ENCODE peak calls at places on chromosomes 1 and 21, in four cellular contexts. R is ovary, B is upper lobe of left lung, Q is HCT116. E is an unnamed sample. For H3K27me3, the result is how much of the 10 kb centered on the place peaks cover.

GRCh38 chr1:37958690-37959089 is 11.8 kb upstream of the INPP5B start:
- DNase-seq in B (no peak), R (no peak), Q (no peak), E (no peak)

GRCh38 chr1:67674260-67675011 is 10.6 kb upstream of the GADD45A start:
- DNase-seq in Q (no peak), B (no peak), R (peak), E (no peak)

GRCh38 chr1:226602186-226603029 is 53.8 kb downstream of the STUM start:
- DNase-seq in R (peak), B (peak), Q (no peak), E (no peak)

GRCh38 chr1:40848530-40849189 is 13.5 kb downstream of the CITED4 start:
- DNase-seq in B (no peak), Q (peak), R (peak), E (no peak)

GRCh38 chr1:161013591-161014513 is 7.1 kb downstream of the F11R start:
- DNase-seq in B (no peak), R (peak), Q (no peak), E (peak)

GRCh38 chr1:179953974-179954493 is 576 bp upstream of the CEP350 start:
- DNase-seq in R (peak), B (no peak), Q (no peak), E (no peak)

GRCh38 chr1:87572891-87573290 is 244.2 kb downstream of the LMO4 start:
- DNase-seq in R (no peak), Q (no peak), B (no peak), E (no peak)

GRCh38 chr1:113488576-113489177 is 98.4 kb downstream of the MAGI3 start:
- DNase-seq in B (peak), Q (no peak), R (no peak), E (no peak)

GRCh38 chr1:25774921-25775774 is 24.8 kb upstream of the SELENON start:
- DNase-seq in Q (no peak), R (no peak), B (no peak), E (no peak)

GRCh38 chr1:203153989-203154821 is 21.4 kb downstream of the MYBPH start:
- DNase-seq in B (no peak), Q (no peak), R (no peak), E (no peak)

GRCh38 chr21:26572668-26573381 is at the start of gene CYYR1:
- DNase-seq in R (no peak), B (peak), Q (no peak), E (no peak)

GRCh38 chr1:77434972-77435371 is 153.2 kb downstream of the AK5 start:
- DNase-seq in Q (no peak), R (no peak), B (no peak), E (no peak)

GRCh38 chr1:229582011-229582694 is 23.6 kb upstream of the ABCB10 start:
- DNase-seq in B (no peak), Q (no peak), R (peak), E (no peak)

GRCh38 chr1:87024936-87025537 is 110.6 kb downstream of the HS2ST1 start:
- DNase-seq in B (no peak), Q (peak), R (no peak), E (no peak)

DNA sequence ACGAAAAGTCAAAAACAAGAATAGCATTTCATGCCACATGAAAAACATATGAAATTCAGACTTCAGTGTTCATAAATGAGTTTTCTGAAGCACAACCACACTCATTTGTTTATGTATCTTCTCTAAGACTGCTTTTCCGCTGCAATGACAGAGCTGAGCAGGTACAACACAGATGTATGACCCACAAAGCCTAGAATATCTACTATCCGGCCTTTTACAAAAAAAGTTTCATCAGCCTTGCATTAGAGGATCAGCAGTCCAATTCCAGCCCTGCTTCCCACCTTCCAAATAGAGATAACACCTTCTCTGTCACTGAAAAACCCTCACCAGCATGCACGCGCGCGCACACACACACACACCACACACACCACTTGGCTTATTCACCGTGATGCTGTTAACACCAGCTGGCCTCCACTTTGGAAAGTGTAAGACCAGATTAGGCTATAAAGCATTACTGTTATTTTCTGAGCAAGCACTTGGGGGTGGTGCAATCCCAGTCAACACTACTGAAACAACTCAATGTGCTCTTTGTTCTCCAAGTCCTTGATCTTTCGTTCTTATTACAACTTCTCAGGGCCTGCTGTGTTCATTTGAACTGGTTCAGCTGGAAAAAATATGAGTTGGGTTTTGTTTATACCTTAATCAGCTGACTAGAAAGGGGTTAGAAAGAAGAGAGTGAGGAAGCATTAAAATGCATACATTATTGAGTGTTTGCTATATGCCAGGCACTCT is 90.0 kb downstream of the GLUL start:
- DNase-seq in R (no peak), Q (peak), B (peak), E (no peak)
- H3K27ac ChIP-seq in R (no peak), Q (no peak), B (no peak), E (no peak)

GRCh38 chr1:152111515-152111968 is 3.7 kb downstream of the TCHH start:
- DNase-seq in Q (no peak), B (peak), R (no peak), E (no peak)
- H3K27me3 ChIP-seq in Q (half or more), B (half or more), R (under half), E (under half)

DNA sequence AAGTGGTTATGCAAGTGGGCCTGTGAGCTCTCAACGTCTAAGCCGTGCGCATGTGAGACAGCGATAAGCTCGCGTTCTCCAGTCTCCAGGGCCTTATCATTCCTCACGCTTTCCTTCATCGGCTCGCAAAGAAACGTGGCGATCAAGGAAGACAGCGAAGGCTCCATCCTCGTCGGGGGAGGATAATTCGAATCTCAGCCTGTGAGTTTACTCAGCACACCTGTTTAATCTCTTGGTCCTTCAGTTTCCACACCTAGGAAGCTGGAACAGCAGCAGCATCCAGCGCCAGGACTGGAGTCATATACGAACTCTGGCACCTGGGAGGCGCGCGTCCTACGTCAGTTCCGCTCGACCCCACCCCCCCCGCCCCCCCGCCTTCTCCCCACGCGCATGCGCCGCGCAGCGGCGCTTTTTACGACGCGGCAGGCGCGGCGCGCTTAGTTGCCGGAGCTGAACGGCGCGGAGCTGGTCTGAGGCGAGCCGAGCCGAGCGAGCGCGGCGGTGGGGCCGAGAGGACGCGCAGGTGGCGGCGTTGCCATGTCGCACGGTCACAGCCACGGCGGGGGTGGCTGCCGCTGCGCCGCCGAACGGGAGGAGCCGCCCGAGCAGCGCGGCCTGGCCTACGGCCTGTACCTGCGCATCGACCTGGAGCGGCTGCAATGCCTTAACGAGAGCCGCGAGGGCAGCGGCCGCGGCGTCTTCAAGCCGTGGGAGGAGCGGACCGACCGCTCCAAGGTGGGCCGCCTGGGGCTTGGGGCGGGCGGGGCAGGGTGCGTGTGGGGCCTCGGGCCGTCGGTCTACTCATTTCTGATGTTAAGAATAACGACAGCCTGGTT is at the start of gene PITHD1:
- DNase-seq in Q (peak), R (peak), B (peak), E (no peak)
- TF ChIP-seq POLR2A in Q (peak), R (peak), B (no peak), E (peak)

GRCh38 chr1:45796946-45797345 is 6.5 kb upstream of the MAST2 start:
- DNase-seq in Q (no peak), B (no peak), R (no peak), E (no peak)
- H3K27ac ChIP-seq in Q (no peak), B (no peak), R (no peak), E (no peak)

E was measured in esophagus squamous epithelium.